ENCODE peak calls at places on chromosomes 11 and 22, in nine cellular contexts. One of them, this sample, is unnamed.
A peak's percentile ranks its signal among the peaks of the same experiment; 100 is the strongest.

GRCh38 chr22:39610246-39610645 is 39.7 kb downstream of the CACNA1I start:
- DNase-seq in pancreas: no peak
- DNase-seq in cardiac muscle cell: no peak
- DNase-seq in kidney: no peak
- DNase-seq in B cell: no peak
- DNase-seq in sigmoid colon: no peak
- DNase-seq in Peyer's patch: no peak
- DNase-seq in epithelial cell of esophagus: no peak
- DNase-seq in GM13976: no peak
- DNase-seq in this sample: no peak

GRCh38 chr11:121964591-121964990 is 151.4 kb downstream of the BLID start:
- DNase-seq in pancreas: no peak
- DNase-seq in cardiac muscle cell: no peak
- DNase-seq in kidney: no peak
- DNase-seq in B cell: no peak
- DNase-seq in sigmoid colon: no peak
- DNase-seq in Peyer's patch: no peak
- DNase-seq in epithelial cell of esophagus: peak; percentile 78
- DNase-seq in GM13976: no peak
- DNase-seq in this sample: no peak

GRCh38 chr22:28103596-28103995 is 184.5 kb upstream of the PITPNB start:
- DNase-seq in pancreas: no peak
- DNase-seq in cardiac muscle cell: no peak
- DNase-seq in kidney: no peak
- DNase-seq in B cell: no peak
- DNase-seq in sigmoid colon: no peak
- DNase-seq in Peyer's patch: no peak
- DNase-seq in epithelial cell of esophagus: no peak
- DNase-seq in GM13976: no peak
- DNase-seq in this sample: no peak

GRCh38 chr22:19841641-19842385 is 12.9 kb downstream of the GNB1L start:
- DNase-seq in pancreas: no peak
- DNase-seq in cardiac muscle cell: no peak
- DNase-seq in kidney: no peak
- DNase-seq in B cell: no peak
- DNase-seq in sigmoid colon: peak; percentile 29
- DNase-seq in Peyer's patch: no peak
- DNase-seq in epithelial cell of esophagus: no peak
- DNase-seq in GM13976: peak; percentile 48
- DNase-seq in this sample: no peak

GRCh38 chr11:38005597-38005996 is 1407.6 kb upstream of the RAG2 start:
- DNase-seq in pancreas: no peak
- DNase-seq in cardiac muscle cell: no peak
- DNase-seq in kidney: no peak
- DNase-seq in B cell: no peak
- DNase-seq in sigmoid colon: no peak
- DNase-seq in Peyer's patch: no peak
- DNase-seq in epithelial cell of esophagus: peak; percentile 19
- DNase-seq in GM13976: no peak
- DNase-seq in this sample: no peak

GRCh38 chr11:78492973-78493372 is 75.4 kb upstream of the GAB2 start:
- DNase-seq in pancreas: no peak
- DNase-seq in cardiac muscle cell: no peak
- DNase-seq in kidney: no peak
- DNase-seq in B cell: no peak
- DNase-seq in sigmoid colon: no peak
- DNase-seq in Peyer's patch: no peak
- DNase-seq in epithelial cell of esophagus: no peak
- DNase-seq in GM13976: no peak
- DNase-seq in this sample: no peak

GRCh38 chr11:520428-521178 is 13.6 kb upstream of the RNH1 start:
- DNase-seq in pancreas: peak; percentile 64
- DNase-seq in cardiac muscle cell: no peak
- DNase-seq in kidney: peak; percentile 74
- DNase-seq in B cell: no peak
- DNase-seq in sigmoid colon: no peak
- DNase-seq in Peyer's patch: no peak
- DNase-seq in epithelial cell of esophagus: no peak
- DNase-seq in GM13976: no peak
- DNase-seq in this sample: no peak

GRCh38 chr22:46006379-46007002 is 29.5 kb upstream of the WNT7B start:
- DNase-seq in pancreas: peak; percentile 99
- DNase-seq in cardiac muscle cell: peak; percentile 88
- DNase-seq in kidney: peak; percentile 97
- DNase-seq in B cell: peak; percentile 97
- DNase-seq in sigmoid colon: peak; percentile 98
- DNase-seq in Peyer's patch: peak; percentile 96
- DNase-seq in epithelial cell of esophagus: peak; percentile 87
- DNase-seq in GM13976: peak; percentile 96
- DNase-seq in this sample: peak; percentile 96

GRCh38 chr11:72173291-72173690 is 18.6 kb upstream of the FOLR1 start:
- DNase-seq in pancreas: no peak
- DNase-seq in cardiac muscle cell: no peak
- DNase-seq in kidney: no peak
- DNase-seq in B cell: no peak
- DNase-seq in sigmoid colon: no peak
- DNase-seq in Peyer's patch: no peak
- DNase-seq in epithelial cell of esophagus: no peak
- DNase-seq in GM13976: no peak
- DNase-seq in this sample: no peak

GRCh38 chr11:8025816-8026215 is 38.7 kb downstream of the EIF3F start:
- DNase-seq in pancreas: no peak
- DNase-seq in cardiac muscle cell: no peak
- DNase-seq in kidney: no peak
- DNase-seq in B cell: no peak
- DNase-seq in sigmoid colon: no peak
- DNase-seq in Peyer's patch: no peak
- DNase-seq in epithelial cell of esophagus: peak; percentile 36
- DNase-seq in GM13976: no peak
- DNase-seq in this sample: no peak

GRCh38 chr11:17505146-17505545 is 28.5 kb upstream of the ABCC8 start:
- DNase-seq in pancreas: no peak
- DNase-seq in cardiac muscle cell: no peak
- DNase-seq in kidney: no peak
- DNase-seq in B cell: no peak
- DNase-seq in sigmoid colon: no peak
- DNase-seq in Peyer's patch: no peak
- DNase-seq in epithelial cell of esophagus: no peak
- DNase-seq in GM13976: no peak
- DNase-seq in this sample: no peak

GRCh38 chr11:1870721-1871466 is 18.0 kb downstream of the LSP1 start:
- DNase-seq in pancreas: peak; percentile 73
- DNase-seq in cardiac muscle cell: no peak
- DNase-seq in kidney: peak; percentile 68
- DNase-seq in B cell: peak; percentile 44
- DNase-seq in sigmoid colon: peak; percentile 65
- DNase-seq in Peyer's patch: no peak
- DNase-seq in epithelial cell of esophagus: no peak
- DNase-seq in GM13976: no peak
- DNase-seq in this sample: no peak

GRCh38 chr11:118295834-118296454 is 8.6 kb upstream of the CD3E start:
- DNase-seq in pancreas: no peak
- DNase-seq in cardiac muscle cell: peak; percentile 28
- DNase-seq in kidney: no peak
- DNase-seq in B cell: no peak
- DNase-seq in sigmoid colon: no peak
- DNase-seq in Peyer's patch: peak; percentile 71
- DNase-seq in epithelial cell of esophagus: peak; percentile 92
- DNase-seq in GM13976: peak; percentile 41
- DNase-seq in this sample: no peak

GRCh38 chr11:74004694-74005615 is 3.9 kb downstream of the UCP3 start:
- DNase-seq in pancreas: no peak
- DNase-seq in cardiac muscle cell: no peak
- DNase-seq in kidney: no peak
- DNase-seq in B cell: peak; percentile 73
- DNase-seq in sigmoid colon: peak; percentile 52
- DNase-seq in Peyer's patch: peak; percentile 93
- DNase-seq in epithelial cell of esophagus: no peak
- DNase-seq in GM13976: no peak
- DNase-seq in this sample: no peak

GRCh38 chr22:36853407-36854099 is 7.3 kb upstream of the NCF4 start:
- DNase-seq in pancreas: peak; percentile 81
- DNase-seq in cardiac muscle cell: peak; percentile 51
- DNase-seq in kidney: peak; percentile 88
- DNase-seq in B cell: peak; percentile 69
- DNase-seq in sigmoid colon: no peak
- DNase-seq in Peyer's patch: peak; percentile 84
- DNase-seq in epithelial cell of esophagus: peak; percentile 35
- DNase-seq in GM13976: peak; percentile 86
- DNase-seq in this sample: no peak

DNA sequence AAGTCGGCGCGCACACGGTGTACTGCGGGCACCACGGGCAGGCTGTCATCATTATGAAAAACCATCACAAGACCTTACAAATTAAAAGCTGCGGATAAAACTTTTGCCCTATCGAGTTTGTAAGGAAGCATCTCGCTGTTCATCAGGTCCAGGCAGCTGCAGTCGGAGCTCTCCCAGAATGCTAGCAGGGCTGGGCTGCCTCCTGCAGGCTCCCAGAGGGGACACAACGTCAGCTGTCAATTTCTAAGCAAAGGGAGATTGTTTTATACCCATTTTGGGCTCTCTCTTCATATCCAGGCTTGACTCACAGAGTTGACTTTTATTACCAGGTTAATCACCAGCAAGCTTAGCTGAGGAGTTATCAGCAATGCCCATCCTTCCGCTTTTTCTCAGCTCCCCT is 375.1 kb downstream of the OPCML start:
- DNase-seq in pancreas: no peak
- DNase-seq in cardiac muscle cell: peak; percentile 56
- DNase-seq in kidney: no peak
- DNase-seq in B cell: no peak
- DNase-seq in sigmoid colon: no peak
- DNase-seq in Peyer's patch: no peak
- DNase-seq in epithelial cell of esophagus: no peak
- DNase-seq in GM13976: no peak
- DNase-seq in this sample: no peak
- TF ChIP-seq CTCF in pancreas: no peak
- TF ChIP-seq CTCF in cardiac muscle cell: no peak
- TF ChIP-seq CTCF in kidney: no peak
- TF ChIP-seq CTCF in B cell: no peak
- TF ChIP-seq CTCF in sigmoid colon: no peak
- TF ChIP-seq CTCF in Peyer's patch: no peak
- TF ChIP-seq CTCF in epithelial cell of esophagus: no peak
- TF ChIP-seq CTCF in GM13976: no peak
- TF ChIP-seq CTCF in this sample: no peak

GRCh38 chr22:25377699-25378098 is 158.3 kb downstream of the CRYBB2 start:
- DNase-seq in pancreas: no peak
- DNase-seq in cardiac muscle cell: no peak
- DNase-seq in kidney: no peak
- DNase-seq in B cell: no peak
- DNase-seq in sigmoid colon: no peak
- DNase-seq in Peyer's patch: no peak
- DNase-seq in epithelial cell of esophagus: no peak
- DNase-seq in GM13976: no peak
- DNase-seq in this sample: no peak

GRCh38 chr22:25373961-25374360 is 154.5 kb downstream of the CRYBB2 start:
- DNase-seq in pancreas: no peak
- DNase-seq in cardiac muscle cell: no peak
- DNase-seq in kidney: no peak
- DNase-seq in B cell: no peak
- DNase-seq in sigmoid colon: no peak
- DNase-seq in Peyer's patch: no peak
- DNase-seq in epithelial cell of esophagus: no peak
- DNase-seq in GM13976: no peak
- DNase-seq in this sample: no peak

GRCh38 chr22:25372000-25372595 is 152.7 kb downstream of the CRYBB2 start:
- DNase-seq in pancreas: no peak
- DNase-seq in cardiac muscle cell: no peak
- DNase-seq in kidney: no peak
- DNase-seq in B cell: no peak
- DNase-seq in sigmoid colon: no peak
- DNase-seq in Peyer's patch: no peak
- DNase-seq in epithelial cell of esophagus: no peak
- DNase-seq in GM13976: no peak
- DNase-seq in this sample: no peak

GRCh38 chr22:25374871-25375270 is 155.4 kb downstream of the CRYBB2 start:
- DNase-seq in pancreas: no peak
- DNase-seq in cardiac muscle cell: no peak
- DNase-seq in kidney: no peak
- DNase-seq in B cell: no peak
- DNase-seq in sigmoid colon: no peak
- DNase-seq in Peyer's patch: no peak
- DNase-seq in epithelial cell of esophagus: no peak
- DNase-seq in GM13976: no peak
- DNase-seq in this sample: no peak

DNA sequence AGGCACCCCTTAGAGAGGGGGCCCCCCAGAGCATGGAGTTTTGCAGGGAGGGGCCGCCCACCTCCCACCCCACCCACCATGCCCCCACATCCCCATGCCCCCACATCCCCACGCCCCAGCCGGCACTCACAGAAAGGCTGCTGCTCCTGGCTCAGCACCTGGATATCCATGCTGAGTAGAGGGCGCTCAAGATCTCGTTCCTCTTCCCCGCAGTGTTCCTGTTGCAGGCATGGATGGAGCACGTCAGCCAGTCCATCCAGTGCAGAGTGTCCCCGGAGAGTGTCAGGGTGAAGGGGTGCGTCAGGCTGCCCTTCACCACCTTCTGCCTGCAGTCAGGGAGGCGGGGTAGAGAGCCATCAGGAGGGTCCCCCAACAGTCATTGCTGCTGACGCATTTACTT is 156.2 kb downstream of the CRYBB2 start:
- DNase-seq in pancreas: no peak
- DNase-seq in cardiac muscle cell: no peak
- DNase-seq in kidney: no peak
- DNase-seq in B cell: no peak
- DNase-seq in sigmoid colon: no peak
- DNase-seq in Peyer's patch: no peak
- DNase-seq in epithelial cell of esophagus: no peak
- DNase-seq in GM13976: no peak
- DNase-seq in this sample: no peak
- TF ChIP-seq CTCF in pancreas: no peak
- TF ChIP-seq CTCF in cardiac muscle cell: no peak
- TF ChIP-seq CTCF in kidney: no peak
- TF ChIP-seq CTCF in B cell: no peak
- TF ChIP-seq CTCF in sigmoid colon: no peak
- TF ChIP-seq CTCF in Peyer's patch: no peak
- TF ChIP-seq CTCF in epithelial cell of esophagus: no peak
- TF ChIP-seq CTCF in GM13976: no peak
- TF ChIP-seq CTCF in this sample: no peak

DNA sequence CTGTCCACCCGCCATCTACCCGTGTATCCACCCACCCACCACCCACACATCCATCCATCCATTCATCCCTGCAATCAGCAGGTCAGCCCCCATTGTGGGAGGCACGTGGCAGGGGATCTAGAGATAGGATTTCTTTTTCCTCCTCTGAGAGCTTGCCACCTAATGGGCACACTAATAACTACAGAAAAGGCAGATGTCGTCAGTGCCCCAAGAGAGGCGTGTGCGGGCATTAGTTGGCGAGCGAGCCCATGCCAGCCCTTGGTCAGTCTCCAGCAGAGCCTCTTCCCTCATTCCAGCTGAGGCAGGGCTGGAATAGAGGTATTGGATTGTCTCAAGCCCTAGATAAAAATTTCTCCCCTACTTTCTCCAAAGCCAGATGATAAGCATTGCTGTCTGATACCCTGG is 9.7 kb downstream of the USP2 start:
- DNase-seq in pancreas: peak; percentile 43
- DNase-seq in cardiac muscle cell: no peak
- DNase-seq in kidney: peak; percentile 39
- DNase-seq in B cell: no peak
- DNase-seq in sigmoid colon: no peak
- DNase-seq in Peyer's patch: no peak
- DNase-seq in epithelial cell of esophagus: peak; percentile 63
- DNase-seq in GM13976: no peak
- DNase-seq in this sample: no peak
- TF ChIP-seq CTCF in pancreas: no peak
- TF ChIP-seq CTCF in cardiac muscle cell: no peak
- TF ChIP-seq CTCF in kidney: peak; percentile 22
- TF ChIP-seq CTCF in B cell: peak; percentile 13
- TF ChIP-seq CTCF in sigmoid colon: no peak
- TF ChIP-seq CTCF in Peyer's patch: no peak
- TF ChIP-seq CTCF in epithelial cell of esophagus: peak; percentile 49
- TF ChIP-seq CTCF in GM13976: peak; percentile 14
- TF ChIP-seq CTCF in this sample: peak; percentile 62

GRCh38 chr11:47248664-47249377 is at the start of gene ACP2:
- DNase-seq in pancreas: peak; percentile 90
- DNase-seq in cardiac muscle cell: peak; percentile 93
- DNase-seq in kidney: peak; percentile 95
- DNase-seq in B cell: peak; percentile 78
- DNase-seq in sigmoid colon: peak; percentile 94
- DNase-seq in Peyer's patch: peak; percentile 95
- DNase-seq in epithelial cell of esophagus: peak; percentile 90
- DNase-seq in GM13976: peak; percentile 91
- DNase-seq in this sample: no peak
- TF ChIP-seq CTCF in pancreas: no peak
- TF ChIP-seq CTCF in cardiac muscle cell: peak; percentile 26
- TF ChIP-seq CTCF in kidney: peak; percentile 15
- TF ChIP-seq CTCF in B cell: no peak
- TF ChIP-seq CTCF in sigmoid colon: peak; percentile 10
- TF ChIP-seq CTCF in Peyer's patch: no peak
- TF ChIP-seq CTCF in epithelial cell of esophagus: peak; percentile 16
- TF ChIP-seq CTCF in GM13976: peak; percentile 24
- TF ChIP-seq CTCF in this sample: peak; percentile 61